ENCODE peak calls at places on chromosomes 13 and 19, in nine cellular contexts. V, T, U, X, Y, E, G, H and Z are unnamed samples.

GRCh38 chr13:19178901-19179593 is 2.6 kb downstream of the TUBA3C start:
- DNase-seq in V (no peak), T (no peak), U (no peak), X (peak; percentile 24), Y (no peak), E (no peak), G (no peak), H (no peak), Z (no peak)

GRCh38 chr13:42807236-42807635 is 25.9 kb downstream of the FAM216B start:
- DNase-seq in V (no peak), T (no peak), U (no peak), X (no peak), Y (no peak), E (no peak), G (no peak), H (no peak), Z (no peak)

GRCh38 chr19:56720281-56720680 is 48.7 kb upstream of the ZNF835 start:
- DNase-seq in V (no peak), T (no peak), U (peak; percentile 0), X (peak; percentile 80), Y (peak; percentile 1), E (peak; percentile 61), G (no peak), H (peak; percentile 30), Z (no peak)

GRCh38 chr19:42396248-42396541 is 6.1 kb upstream of the CNFN start:
- DNase-seq in V (no peak), T (no peak), U (peak; percentile 55), X (no peak), Y (no peak), E (no peak), G (no peak), H (no peak), Z (no peak)

GRCh38 chr13:106534844-106535551 is 464 bp downstream of the EFNB2 start:
- DNase-seq in V (peak; percentile 87), T (no peak), U (peak; percentile 28), X (no peak), Y (peak; percentile 35), E (peak; percentile 33), G (peak; percentile 53), H (no peak), Z (peak; percentile 27)

GRCh38 chr13:95552539-95553270 is at the start of gene CLDN10:
- DNase-seq in V (peak; percentile 77), T (no peak), U (no peak), X (no peak), Y (no peak), E (no peak), G (no peak), H (no peak), Z (no peak)

GRCh38 chr19:18167975-18168645 is 5.5 kb upstream of the IFI30 start:
- DNase-seq in V (peak; percentile 89), T (no peak), U (peak; percentile 52), X (peak; percentile 45), Y (peak; percentile 47), E (no peak), G (peak; percentile 66), H (no peak), Z (no peak)

GRCh38 chr19:49896863-49897621 is at the start of gene IL4I1:
- DNase-seq in V (peak; percentile 83), T (no peak), U (peak; percentile 41), X (no peak), Y (peak; percentile 18), E (no peak), G (no peak), H (no peak), Z (no peak)

GRCh38 chr19:42282036-42282762 is 13.1 kb downstream of the CIC start:
- DNase-seq in V (peak; percentile 81), T (no peak), U (no peak), X (no peak), Y (peak; percentile 28), E (peak; percentile 71), G (no peak), H (no peak), Z (no peak)

GRCh38 chr19:42274065-42274682 is 5.1 kb downstream of the CIC start:
- DNase-seq in V (peak; percentile 78), T (no peak), U (no peak), X (no peak), Y (no peak), E (peak; percentile 42), G (peak; percentile 42), H (no peak), Z (no peak)

GRCh38 chr19:56117889-56118288 is 3.2 kb downstream of the ZNF787 start:
- DNase-seq in V (no peak), T (no peak), U (no peak), X (no peak), Y (no peak), E (no peak), G (peak; percentile 33), H (no peak), Z (no peak)

GRCh38 chr19:43446746-43447489 is 18.5 kb downstream of the LYPD3 start:
- DNase-seq in V (peak; percentile 93), T (peak; percentile 68), U (peak; percentile 78), X (peak; percentile 89), Y (peak; percentile 84), E (peak; percentile 81), G (peak; percentile 85), H (peak; percentile 69), Z (peak; percentile 85)

GRCh38 chr19:35903550-35904179 is 1.3 kb downstream of the HCST start:
- DNase-seq in V (peak; percentile 98), T (peak; percentile 50), U (peak; percentile 73), X (peak; percentile 60), Y (peak; percentile 58), E (peak; percentile 67), G (peak; percentile 94), H (peak; percentile 56), Z (peak; percentile 71)

GRCh38 chr13:25905411-25906010 is 146.3 kb downstream of the SHISA2 start:
- DNase-seq in V (no peak), T (no peak), U (no peak), X (no peak), Y (no peak), E (no peak), G (no peak), H (peak; percentile 23), Z (no peak)

GRCh38 chr13:45601680-45602079 is 13.9 kb downstream of the ERICH6B start:
- DNase-seq in V (no peak), T (no peak), U (no peak), X (no peak), Y (no peak), E (no peak), G (no peak), H (no peak), Z (no peak)
- H3K4me3 ChIP-seq in V (no peak overlapping the region), T (no peak overlapping the region), U (no peak overlapping the region), X (no peak overlapping the region), Y (no peak overlapping the region), E (no peak overlapping the region), G (no peak overlapping the region), H (no peak overlapping the region), Z (no peak overlapping the region)

GRCh38 chr13:111159362-111160320 is 44.5 kb downstream of the ARHGEF7 start:
- DNase-seq in V (no peak), T (no peak), U (no peak), X (no peak), Y (no peak), E (no peak), G (no peak), H (no peak), Z (no peak)

GRCh38 chr13:111165189-111165588 is 50.1 kb downstream of the ARHGEF7 start:
- DNase-seq in V (no peak), T (no peak), U (no peak), X (no peak), Y (no peak), E (no peak), G (no peak), H (no peak), Z (no peak)

GRCh38 chr13:111160648-111161047 is 45.5 kb downstream of the ARHGEF7 start:
- DNase-seq in V (no peak), T (no peak), U (no peak), X (no peak), Y (no peak), E (no peak), G (no peak), H (no peak), Z (no peak)

GRCh38 chr13:111158136-111158805 is 43.2 kb downstream of the ARHGEF7 start:
- DNase-seq in V (no peak), T (peak; percentile 29), U (peak; percentile 21), X (no peak), Y (peak; percentile 11), E (no peak), G (no peak), H (no peak), Z (no peak)

GRCh38 chr13:111161601-111162600 is 46.8 kb downstream of the ARHGEF7 start:
- DNase-seq in V (no peak), T (no peak), U (no peak), X (no peak), Y (no peak), E (no peak), G (no peak), H (no peak), Z (no peak)
- H3K4me3 ChIP-seq in V (no peak overlapping the region), T (no peak overlapping the region), U (no peak overlapping the region), X (no peak overlapping the region), Y (no peak overlapping the region), E (no peak overlapping the region), G (no peak overlapping the region), H (no peak overlapping the region), Z (no peak overlapping the region)

GRCh38 chr13:98228661-98229349 is 51.7 kb upstream of the RNF113B start:
- DNase-seq in V (no peak), T (no peak), U (no peak), X (no peak), Y (no peak), E (no peak), G (no peak), H (no peak), Z (no peak)
- H3K4me3 ChIP-seq in V (no peak overlapping the region), T (no peak overlapping the region), U (no peak overlapping the region), X (no peak overlapping the region), Y (no peak overlapping the region), E (no peak overlapping the region), G (no peak overlapping the region), H (no peak overlapping the region), Z (no peak overlapping the region)

GRCh38 chr13:31638577-31638976 is 100.7 kb upstream of the RXFP2 start:
- DNase-seq in V (no peak), T (no peak), U (peak; percentile 76), X (no peak), Y (peak; percentile 94), E (no peak), G (no peak), H (no peak), Z (no peak)
- H3K4me3 ChIP-seq in V (no peak overlapping the region), T (no peak overlapping the region), U (no peak overlapping the region), X (no peak overlapping the region), Y (no peak overlapping the region), E (no peak overlapping the region), G (no peak overlapping the region), H (no peak overlapping the region), Z (no peak overlapping the region)

GRCh38 chr19:6743714-6744380 is 4.4 kb downstream of the TRIP10 start:
- DNase-seq in V (no peak), T (no peak), U (no peak), X (no peak), Y (peak; percentile 26), E (no peak), G (peak; percentile 11), H (no peak), Z (no peak)
- H3K4me3 ChIP-seq in V (no peak overlapping the region), T (no peak overlapping the region), U (no peak overlapping the region), X (no peak overlapping the region), Y (no peak overlapping the region), E (no peak overlapping the region), G (peak overlapping the region; percentile 31), H (no peak overlapping the region), Z (no peak overlapping the region)